ENCODE peak calls at places on chromosomes 16 and 17, in four cellular contexts. J is A549, E is ovary, R is heart left ventricle. M is an unnamed sample.

GRCh38 chr17:77826132-77826873 is 132.2 kb upstream of the TNRC6C start:
- DNase-seq in J (no peak), E (no peak), R (no peak), M (no peak)

GRCh38 chr17:78138204-78139060 is 7.8 kb upstream of the C17orf99 start:
- DNase-seq in J (no peak), E (no peak), R (no peak), M (no peak)

GRCh38 chr17:10018461-10018891 is 113.4 kb upstream of the RCVRN start:
- DNase-seq in R (no peak), J (no peak), E (no peak), M (no peak)

GRCh38 chr16:73997340-73997711 is 299.3 kb upstream of the PSMD7 start:
- DNase-seq in R (no peak), E (no peak), J (no peak), M (no peak)

GRCh38 chr16:17078950-17079631 is 391.7 kb downstream of the XYLT1 start:
- DNase-seq in E (no peak), R (no peak), J (no peak), M (no peak)

GRCh38 chr17:17742133-17742621 is 60.9 kb downstream of the RAI1 start:
- DNase-seq in J (no peak), E (no peak), R (no peak), M (no peak)

GRCh38 chr16:84885024-84885910 is 65.5 kb downstream of the CRISPLD2 start:
- DNase-seq in R (peak; percentile 39), J (no peak), E (no peak), M (no peak)

GRCh38 chr16:16138034-16138635 is 85.2 kb downstream of the ABCC6 start:
- DNase-seq in R (no peak), J (no peak), E (no peak), M (no peak)

GRCh38 chr16:89785523-89786155 is 30.8 kb downstream of the FANCA start:
- DNase-seq in R (no peak), E (no peak), J (no peak), M (no peak)

GRCh38 chr16:11563493-11564040 is 23.2 kb downstream of the LITAF start:
- DNase-seq in J (no peak), R (no peak), E (no peak), M (no peak)

GRCh38 chr17:41717408-41718286 is 5.5 kb downstream of the GAST start:
- DNase-seq in E (no peak), R (no peak), J (peak; percentile 70), M (no peak)

DNA sequence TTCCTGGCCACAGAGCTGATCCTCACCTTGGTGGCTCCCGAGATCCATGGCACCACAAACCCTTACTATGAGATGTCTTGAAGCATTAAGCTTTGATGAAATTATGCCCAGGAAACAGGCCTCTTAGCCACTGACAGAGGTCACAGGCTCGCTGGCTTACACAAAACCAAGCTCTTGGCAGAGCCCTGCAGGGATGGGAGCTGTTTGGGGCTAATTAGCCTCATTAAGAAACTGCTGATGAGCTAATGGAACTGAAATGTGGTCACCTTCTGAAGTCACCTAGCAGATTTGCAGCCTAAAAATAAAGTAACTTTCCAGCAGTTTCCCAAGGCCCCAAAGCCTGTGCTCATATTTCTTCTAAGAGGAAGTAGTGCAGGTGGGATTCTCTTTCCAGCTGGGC is 339.2 kb downstream of the CA10 start:
- DNase-seq in E (no peak), J (no peak), R (no peak), M (no peak)
- H3K27ac ChIP-seq in E (no peak overlapping the region), J (no peak overlapping the region), R (no peak overlapping the region), M (no peak overlapping the region)

GRCh38 chr17:65100316-65101140 is 36.6 kb upstream of the RGS9 start:
- DNase-seq in E (peak; percentile 91), J (peak; percentile 83), R (peak; percentile 91), M (peak; percentile 87)

GRCh38 chr17:65101371-65101770 is 35.8 kb upstream of the RGS9 start:
- DNase-seq in J (no peak), E (no peak), R (no peak), M (no peak)

GRCh38 chr17:65099475-65099874 is 37.7 kb upstream of the RGS9 start:
- DNase-seq in E (no peak), J (no peak), R (no peak), M (no peak)

GRCh38 chr17:65102235-65102634 is 34.9 kb upstream of the RGS9 start:
- DNase-seq in J (no peak), E (no peak), R (no peak), M (no peak)

GRCh38 chr17:65099941-65100315 is 37.2 kb upstream of the RGS9 start:
- DNase-seq in E (no peak), J (peak; percentile 84), R (no peak), M (no peak)
- TF ChIP-seq POLR2A in E (no peak), J (no peak), R (no peak), M (no peak)

GRCh38 chr17:40095356-40095943 is 4.9 kb downstream of the NR1D1 start:
- DNase-seq in E (peak; percentile 45), R (peak; percentile 45), J (no peak), M (no peak)

GRCh38 chr17:40098846-40099626 is 1.4 kb downstream of the NR1D1 start:
- DNase-seq in J (peak; percentile 99), E (peak; percentile 100), R (peak; percentile 100), M (peak; percentile 100)

GRCh38 chr17:40097931-40098845 is 2.2 kb downstream of the NR1D1 start:
- DNase-seq in R (peak; percentile 87), E (peak; percentile 72), J (no peak), M (peak; percentile 77)

GRCh38 chr17:40095944-40096791 is 4.2 kb downstream of the NR1D1 start:
- DNase-seq in E (no peak), J (no peak), R (peak; percentile 68), M (peak; percentile 63)

DNA sequence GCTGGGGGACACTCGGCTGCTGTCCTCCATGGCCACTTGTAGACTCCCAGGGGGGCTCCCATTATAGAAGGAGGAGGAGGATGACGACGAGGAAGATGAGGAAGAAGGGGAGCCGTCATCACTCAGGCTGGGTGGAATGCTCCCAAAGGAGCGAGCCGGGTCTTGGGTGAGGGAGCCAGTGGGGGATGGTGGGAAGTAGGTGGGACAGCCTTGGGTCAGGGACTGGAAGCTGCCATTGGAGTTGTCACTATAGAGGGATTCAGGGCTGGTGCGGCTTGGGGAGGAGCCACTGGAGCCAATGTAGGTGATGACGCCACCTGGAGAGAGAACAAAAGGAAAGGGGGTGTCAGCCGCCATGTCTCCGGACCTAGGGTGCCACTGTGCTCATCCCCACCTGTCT is 3.3 kb downstream of the NR1D1 start:
- DNase-seq in R (no peak), E (no peak), J (no peak), M (no peak)
- H3K27ac ChIP-seq in R (peak overlapping the region; percentile 93), E (peak overlapping the region; percentile 96), J (peak overlapping the region; percentile 89), M (peak overlapping the region; percentile 99)

GRCh38 chr17:62703269-62703775 is 75.9 kb downstream of the MRC2 start:
- DNase-seq in J (peak; percentile 70), R (peak; percentile 42), E (peak; percentile 52), M (peak; percentile 33)

GRCh38 chr17:62704381-62704971 is 77.0 kb downstream of the MRC2 start:
- DNase-seq in E (peak; percentile 62), J (peak; percentile 57), R (no peak), M (peak; percentile 52)

GRCh38 chr17:62705116-62705515 is 77.6 kb downstream of the MRC2 start:
- DNase-seq in E (no peak), J (no peak), R (no peak), M (no peak)

GRCh38 chr17:62702746-62703268 is 75.3 kb downstream of the MRC2 start:
- DNase-seq in R (no peak), E (no peak), J (no peak), M (no peak)

DNA sequence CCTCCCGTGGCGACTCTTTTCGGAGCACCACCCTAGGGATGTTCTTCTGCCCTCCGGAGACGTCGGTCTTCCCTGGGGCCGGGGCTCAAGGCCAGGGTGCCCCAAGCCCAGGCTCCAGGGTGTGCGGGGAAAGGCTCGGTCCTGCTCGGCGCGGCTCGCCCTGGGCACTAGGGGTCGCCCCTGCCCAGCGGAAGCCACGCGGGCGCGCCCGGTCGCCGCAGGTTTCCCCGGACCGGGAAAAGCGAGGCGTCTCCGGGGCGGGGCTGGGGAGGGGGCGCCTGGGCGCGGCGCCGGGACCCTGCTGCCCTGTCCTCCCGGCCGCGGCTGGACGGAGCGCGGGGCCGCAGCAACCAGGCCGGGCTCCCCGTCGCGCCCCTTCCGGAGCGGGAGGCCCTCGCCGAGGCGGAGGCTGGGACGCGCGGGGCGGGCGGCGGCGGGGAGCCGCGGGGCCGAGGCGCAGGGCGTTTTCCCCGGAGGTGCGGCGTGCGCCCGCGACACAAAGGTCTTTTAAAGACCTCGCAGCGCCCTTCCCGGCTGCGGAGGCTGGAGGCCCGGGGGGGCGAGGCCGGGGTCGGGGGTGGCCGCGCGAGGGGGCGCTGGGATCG is 76.4 kb downstream of the MRC2 start:
- DNase-seq in E (peak; percentile 84), R (peak; percentile 77), J (peak; percentile 74), M (peak; percentile 81)
- TF ChIP-seq POLR2A in E (no peak), R (no peak), J (no peak), M (no peak)

GRCh38 chr16:978403-978802 is 3.2 kb upstream of the SOX8 start:
- DNase-seq in R (no peak), E (no peak), J (no peak), M (no peak)

GRCh38 chr16:976389-976931 is 5.1 kb upstream of the SOX8 start:
- DNase-seq in E (no peak), J (no peak), R (no peak), M (no peak)

GRCh38 chr16:979106-979505 is 2.5 kb upstream of the SOX8 start:
- DNase-seq in E (no peak), J (no peak), R (no peak), M (no peak)

GRCh38 chr16:977096-977701 is 4.4 kb upstream of the SOX8 start:
- DNase-seq in E (peak; percentile 53), R (no peak), J (no peak), M (no peak)

GRCh38 chr16:977896-978295 is 3.7 kb upstream of the SOX8 start:
- DNase-seq in J (no peak), R (no peak), E (no peak), M (no peak)
- H3K27ac ChIP-seq in J (no peak overlapping the region), R (no peak overlapping the region), E (no peak overlapping the region), M (no peak overlapping the region)

GRCh38 chr16:80935691-80936090 is 71.0 kb downstream of the CMC2 start:
- DNase-seq in J (no peak), R (no peak), E (no peak), M (no peak)

GRCh38 chr16:80932725-80933124 is 74.0 kb downstream of the CMC2 start:
- DNase-seq in J (peak; percentile 37), E (peak; percentile 40), R (peak; percentile 70), M (peak; percentile 60)

GRCh38 chr16:80931661-80931984 is 75.1 kb downstream of the CMC2 start:
- DNase-seq in J (no peak), R (no peak), E (no peak), M (no peak)

GRCh38 chr16:80936410-80936809 is 70.3 kb downstream of the CMC2 start:
- DNase-seq in E (no peak), R (no peak), J (no peak), M (no peak)

GRCh38 chr16:80931985-80932720 is 74.5 kb downstream of the CMC2 start:
- DNase-seq in E (peak; percentile 75), J (peak; percentile 71), R (peak; percentile 82), M (peak; percentile 64)
- TF ChIP-seq POLR2A in E (no peak), J (no peak), R (no peak), M (no peak)

GRCh38 chr17:4843451-4843850 is 10.3 kb downstream of the MINK1 start:
- DNase-seq in J (no peak), E (no peak), R (no peak), M (no peak)
- H3K27ac ChIP-seq in J (no peak overlapping the region), E (no peak overlapping the region), R (no peak overlapping the region), M (no peak overlapping the region)